ENCODE peak calls at places on chromosome 22, in five cellular contexts. One of them, this sample, is unnamed.

GRCh38 chr22:35505394-35506258 is 35.0 kb upstream of the RASD2 start:
- DNase-seq in stimulated activated CD8-positive, alpha-beta memory T cell treated with anti-CD3 and anti-CD28 coated beads, Interleukin-7, amount 100 ng/mL, for 1 hour: no peak
- DNase-seq in stimulated activated CD4-positive, alpha-beta T cell treated with anti-CD3 and anti-CD28 coated beads, Interleukin-2, amount 100 ng/mL, for 48 hours: no peak
- DNase-seq in Kasumi-1: no peak
- DNase-seq in astrocyte of the spinal cord: no peak
- DNase-seq in this sample: no peak

GRCh38 chr22:37173709-37174108 is 14.3 kb downstream of the C1QTNF6 start:
- DNase-seq in stimulated activated CD4-positive, alpha-beta T cell treated with anti-CD3 and anti-CD28 coated beads, Interleukin-2, amount 100 ng/mL, for 48 hours: no peak
- DNase-seq in Kasumi-1: no peak
- DNase-seq in stimulated activated CD8-positive, alpha-beta memory T cell treated with anti-CD3 and anti-CD28 coated beads, Interleukin-7, amount 100 ng/mL, for 1 hour: no peak
- DNase-seq in astrocyte of the spinal cord: no peak
- DNase-seq in this sample: no peak

GRCh38 chr22:19178065-19178658 is 374 bp downstream of the SLC25A1 start:
- DNase-seq in Kasumi-1: no peak
- DNase-seq in stimulated activated CD8-positive, alpha-beta memory T cell treated with anti-CD3 and anti-CD28 coated beads, Interleukin-7, amount 100 ng/mL, for 1 hour: no peak
- DNase-seq in stimulated activated CD4-positive, alpha-beta T cell treated with anti-CD3 and anti-CD28 coated beads, Interleukin-2, amount 100 ng/mL, for 48 hours: no peak
- DNase-seq in astrocyte of the spinal cord: peak
- DNase-seq in this sample: no peak

GRCh38 chr22:40637181-40638150 is 947 bp upstream of the MRTFA start:
- DNase-seq in stimulated activated CD4-positive, alpha-beta T cell treated with anti-CD3 and anti-CD28 coated beads, Interleukin-2, amount 100 ng/mL, for 48 hours: peak
- DNase-seq in astrocyte of the spinal cord: no peak
- DNase-seq in Kasumi-1: peak
- DNase-seq in stimulated activated CD8-positive, alpha-beta memory T cell treated with anti-CD3 and anti-CD28 coated beads, Interleukin-7, amount 100 ng/mL, for 1 hour: no peak
- DNase-seq in this sample: peak

GRCh38 chr22:20867179-20868099 is 8.6 kb downstream of the SNAP29 start:
- DNase-seq in stimulated activated CD8-positive, alpha-beta memory T cell treated with anti-CD3 and anti-CD28 coated beads, Interleukin-7, amount 100 ng/mL, for 1 hour: no peak
- DNase-seq in Kasumi-1: no peak
- DNase-seq in stimulated activated CD4-positive, alpha-beta T cell treated with anti-CD3 and anti-CD28 coated beads, Interleukin-2, amount 100 ng/mL, for 48 hours: no peak
- DNase-seq in astrocyte of the spinal cord: no peak
- DNase-seq in this sample: peak

GRCh38 chr22:36398602-36399472 is 11.1 kb upstream of the MYH9 start:
- DNase-seq in stimulated activated CD4-positive, alpha-beta T cell treated with anti-CD3 and anti-CD28 coated beads, Interleukin-2, amount 100 ng/mL, for 48 hours: no peak
- DNase-seq in stimulated activated CD8-positive, alpha-beta memory T cell treated with anti-CD3 and anti-CD28 coated beads, Interleukin-7, amount 100 ng/mL, for 1 hour: no peak
- DNase-seq in Kasumi-1: no peak
- DNase-seq in astrocyte of the spinal cord: peak
- DNase-seq in this sample: no peak

GRCh38 chr22:17780116-17780740 is 6.0 kb upstream of the BID start:
- DNase-seq in stimulated activated CD4-positive, alpha-beta T cell treated with anti-CD3 and anti-CD28 coated beads, Interleukin-2, amount 100 ng/mL, for 48 hours: no peak
- DNase-seq in stimulated activated CD8-positive, alpha-beta memory T cell treated with anti-CD3 and anti-CD28 coated beads, Interleukin-7, amount 100 ng/mL, for 1 hour: no peak
- DNase-seq in Kasumi-1: peak
- DNase-seq in astrocyte of the spinal cord: no peak
- DNase-seq in this sample: no peak

GRCh38 chr22:41816241-41816640 is 15.8 kb downstream of the CCDC134 start:
- DNase-seq in stimulated activated CD4-positive, alpha-beta T cell treated with anti-CD3 and anti-CD28 coated beads, Interleukin-2, amount 100 ng/mL, for 48 hours: no peak
- DNase-seq in astrocyte of the spinal cord: no peak
- DNase-seq in Kasumi-1: no peak
- DNase-seq in stimulated activated CD8-positive, alpha-beta memory T cell treated with anti-CD3 and anti-CD28 coated beads, Interleukin-7, amount 100 ng/mL, for 1 hour: no peak
- DNase-seq in this sample: no peak

GRCh38 chr22:45804986-45805325 is 133.3 kb downstream of the ATXN10 start:
- DNase-seq in stimulated activated CD8-positive, alpha-beta memory T cell treated with anti-CD3 and anti-CD28 coated beads, Interleukin-7, amount 100 ng/mL, for 1 hour: no peak
- DNase-seq in Kasumi-1: no peak
- DNase-seq in astrocyte of the spinal cord: peak
- DNase-seq in stimulated activated CD4-positive, alpha-beta T cell treated with anti-CD3 and anti-CD28 coated beads, Interleukin-2, amount 100 ng/mL, for 48 hours: no peak
- DNase-seq in this sample: no peak

GRCh38 chr22:31206896-31207687 is 5.0 kb upstream of the LIMK2 start:
- DNase-seq in stimulated activated CD8-positive, alpha-beta memory T cell treated with anti-CD3 and anti-CD28 coated beads, Interleukin-7, amount 100 ng/mL, for 1 hour: no peak
- DNase-seq in astrocyte of the spinal cord: no peak
- DNase-seq in Kasumi-1: no peak
- DNase-seq in stimulated activated CD4-positive, alpha-beta T cell treated with anti-CD3 and anti-CD28 coated beads, Interleukin-2, amount 100 ng/mL, for 48 hours: peak
- DNase-seq in this sample: no peak

This sample was measured in GF-D8.